ENCODE peak calls at places on chromosome 16, in five cellular contexts. U is heart right ventricle, E is right atrium auricular region, R is uterus, D is HCT116. B is an unnamed sample.
A peak's percentile ranks its signal among the peaks of the same experiment; 100 is the strongest.

GRCh38 chr16:4309833-4310266 is 6.0 kb upstream of the GLIS2 start:
- DNase-seq in U (peak; percentile 56), E (no peak), R (no peak), D (peak; percentile 61), B (no peak)

GRCh38 chr16:52068447-52069074 is 478.4 kb downstream of the TOX3 start:
- DNase-seq in U (no peak), E (no peak), R (no peak), D (no peak), B (no peak)

GRCh38 chr16:50555269-50555875 is 7.2 kb downstream of the NKD1 start:
- DNase-seq in U (no peak), E (no peak), R (no peak), D (no peak), B (no peak)

GRCh38 chr16:25006504-25007055 is 8.6 kb downstream of the ARHGAP17 start:
- DNase-seq in U (no peak), E (no peak), R (no peak), D (no peak), B (no peak)

GRCh38 chr16:76946879-76947278 is 244.1 kb upstream of the MON1B start:
- DNase-seq in U (no peak), E (no peak), R (no peak), D (peak; percentile 2), B (no peak)

GRCh38 chr16:10150906-10151305 is 31.3 kb downstream of the GRIN2A start:
- DNase-seq in U (no peak), E (no peak), R (no peak), D (no peak), B (no peak)

GRCh38 chr16:63883091-63883490 is 1238.8 kb downstream of the CDH11 start:
- DNase-seq in U (no peak), E (no peak), R (no peak), D (no peak), B (no peak)

GRCh38 chr16:9042943-9043680 is 48.3 kb upstream of the HAPSTR1 start:
- DNase-seq in U (no peak), E (no peak), R (no peak), D (no peak), B (peak; percentile 30)

GRCh38 chr16:85162478-85163277 is 50.4 kb upstream of the CIBAR2 start:
- DNase-seq in U (peak; percentile 65), E (peak; percentile 84), R (peak; percentile 84), D (no peak), B (no peak)

GRCh38 chr16:12256880-12257279 is 280.3 kb downstream of the SNX29 start:
- DNase-seq in U (no peak), E (no peak), R (no peak), D (no peak), B (no peak)

GRCh38 chr16:89046491-89046890 is 47.2 kb upstream of the ACSF3 start:
- DNase-seq in U (no peak), E (no peak), R (no peak), D (no peak), B (no peak)

GRCh38 chr16:31113420-31114124 is 3.9 kb upstream of the KAT8 start:
- DNase-seq in U (no peak), E (no peak), R (no peak), D (no peak), B (no peak)

GRCh38 chr16:73253922-73254480 is 206.1 kb upstream of the ZFHX3 start:
- DNase-seq in U (no peak), E (no peak), R (no peak), D (no peak), B (no peak)

GRCh38 chr16:87598431-87598830 is 3.9 kb upstream of the JPH3 start:
- DNase-seq in U (no peak), E (no peak), R (no peak), D (no peak), B (no peak)

GRCh38 chr16:80627108-80627507 is 86.3 kb downstream of the DYNLRB2 start:
- DNase-seq in U (no peak), E (no peak), R (no peak), D (no peak), B (no peak)

GRCh38 chr16:71424626-71425025 is 17.2 kb downstream of the TLE7 start:
- DNase-seq in U (no peak), E (no peak), R (no peak), D (no peak), B (no peak)

GRCh38 chr16:17476414-17477259 is 5.9 kb upstream of the XYLT1 start:
- DNase-seq in U (no peak), E (no peak), R (peak; percentile 26), D (peak; percentile 47), B (no peak)

GRCh38 chr16:50991436-50991835 is 159.6 kb downstream of the SALL1 start:
- DNase-seq in U (no peak), E (no peak), R (no peak), D (no peak), B (no peak)

GRCh38 chr16:51237861-51238378 is 86.8 kb upstream of the SALL1 start:
- DNase-seq in U (no peak), E (no peak), R (no peak), D (no peak), B (no peak)

GRCh38 chr16:84864266-84864955 is 44.6 kb downstream of the CRISPLD2 start:
- DNase-seq in U (no peak), E (no peak), R (no peak), D (no peak), B (no peak)

GRCh38 chr16:25177831-25178688 is 38.7 kb upstream of the AQP8 start:
- DNase-seq in U (no peak), E (no peak), R (peak; percentile 27), D (no peak), B (no peak)

GRCh38 chr16:82776466-82777146 is 149.8 kb downstream of the CDH13 start:
- DNase-seq in U (no peak), E (no peak), R (no peak), D (no peak), B (no peak)

GRCh38 chr16:59339871-59340270 is 605.8 kb upstream of the GOT2 start:
- DNase-seq in U (no peak), E (no peak), R (no peak), D (no peak), B (no peak)

GRCh38 chr16:81939164-81940067 is 71.9 kb downstream of the SDR42E1 start:
- DNase-seq in U (no peak), E (no peak), R (no peak), D (no peak), B (no peak)

GRCh38 chr16:60110531-60110930 is 1376.4 kb upstream of the GOT2 start:
- DNase-seq in U (no peak), E (no peak), R (no peak), D (no peak), B (no peak)

GRCh38 chr16:89026121-89026612 is 49.2 kb upstream of the CBFA2T3 start:
- DNase-seq in U (no peak), E (no peak), R (no peak), D (peak; percentile 64), B (no peak)

GRCh38 chr16:35195864-35196216 is 1736.4 kb downstream of the TP53TG3F start:
- DNase-seq in U (no peak), E (no peak), R (no peak), D (no peak), B (no peak)

GRCh38 chr16:87575027-87575804 is 27.1 kb upstream of the JPH3 start:
- DNase-seq in U (no peak), E (no peak), R (no peak), D (no peak), B (no peak)

GRCh38 chr16:19210968-19211367 is 42.9 kb downstream of the SYT17 start:
- DNase-seq in U (no peak), E (no peak), R (no peak), D (no peak), B (no peak)

GRCh38 chr16:51402785-51403184 is 251.7 kb upstream of the SALL1 start:
- DNase-seq in U (no peak), E (no peak), R (no peak), D (no peak), B (no peak)

GRCh38 chr16:48620445-48620844 is 10.5 kb upstream of the N4BP1 start:
- DNase-seq in U (no peak), E (peak; percentile 30), R (no peak), D (no peak), B (no peak)

GRCh38 chr16:58021661-58022551 is 3.6 kb upstream of the MMP15 start:
- DNase-seq in U (no peak), E (no peak), R (no peak), D (no peak), B (no peak)

GRCh38 chr16:64951681-64952080 is 170.2 kb downstream of the CDH11 start:
- DNase-seq in U (no peak), E (no peak), R (no peak), D (no peak), B (no peak)

GRCh38 chr16:5015351-5015750 is 18.4 kb downstream of the NAGPA start:
- DNase-seq in U (no peak), E (no peak), R (no peak), D (no peak), B (no peak)

GRCh38 chr16:88856122-88856827 is 472 bp downstream of the GALNS start:
- DNase-seq in U (peak; percentile 42), E (no peak), R (peak; percentile 39), D (no peak), B (no peak)

GRCh38 chr16:20265019-20265418 is 62.3 kb downstream of the GP2 start:
- DNase-seq in U (no peak), E (no peak), R (no peak), D (no peak), B (no peak)

GRCh38 chr16:66481943-66482390 is 54.9 kb downstream of the BEAN1 start:
- DNase-seq in U (no peak), E (no peak), R (no peak), D (no peak), B (no peak)

GRCh38 chr16:28131210-28131609 is 67.7 kb upstream of the GSG1L start:
- DNase-seq in U (no peak), E (no peak), R (no peak), D (no peak), B (no peak)
- H3K27ac ChIP-seq in U (no peak overlapping the region), E (peak overlapping the region; percentile 21), R (peak overlapping the region; percentile 35), D (no peak overlapping the region), B (no peak overlapping the region)

GRCh38 chr16:67663151-67663876 is 2.6 kb downstream of the PARD6A start:
- DNase-seq in U (peak; percentile 18), E (no peak), R (no peak), D (peak; percentile 15), B (no peak)
- TF ChIP-seq CTCF in U (no peak), E (no peak), R (no peak), D (peak; percentile 52), B (no peak)

GRCh38 chr16:56999409-57000270 is 10.3 kb downstream of the NLRC5 start:
- DNase-seq in U (no peak), E (no peak), R (no peak), D (no peak), B (no peak)
- H3K27ac ChIP-seq in U (peak overlapping the region; percentile 84), E (peak overlapping the region; percentile 85), R (peak overlapping the region; percentile 51), D (no peak overlapping the region), B (no peak overlapping the region)

DNA sequence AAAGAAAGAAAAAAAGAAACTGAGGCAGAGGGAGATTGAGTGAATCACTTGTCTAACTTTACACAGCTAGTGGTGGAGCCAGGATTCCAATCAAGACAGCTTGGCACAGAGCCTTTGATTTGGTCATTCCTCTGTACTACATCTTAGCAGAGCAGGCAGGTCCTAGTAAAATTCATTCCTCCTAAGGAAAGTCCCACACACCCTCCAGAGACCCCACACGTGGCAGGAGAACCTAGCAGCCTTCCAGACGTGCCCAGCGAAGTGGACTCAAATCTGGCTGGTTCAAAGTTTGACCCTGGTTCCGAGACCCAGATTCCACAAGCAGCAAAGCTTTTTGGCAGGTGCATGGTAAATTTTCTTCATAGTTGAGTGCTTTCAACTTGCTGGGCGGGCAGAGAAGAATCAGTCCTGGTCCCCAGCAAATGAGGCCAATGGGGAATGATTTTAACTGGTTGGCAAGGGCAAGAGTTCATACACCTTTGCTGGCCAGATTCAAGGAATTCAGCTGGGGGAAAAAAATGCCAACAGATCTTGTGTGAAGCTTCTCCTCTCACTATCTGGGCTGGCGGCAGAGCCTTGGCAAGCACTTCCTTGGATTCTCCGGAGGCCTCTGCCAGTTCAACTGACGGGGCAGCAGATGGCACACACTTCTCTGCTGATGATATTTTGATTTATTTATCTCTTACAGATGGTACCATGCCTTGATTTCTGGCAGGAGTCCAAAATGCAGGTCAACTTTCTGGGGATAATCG is 82.4 kb downstream of the GSG1L start:
- DNase-seq in U (no peak), E (no peak), R (no peak), D (no peak), B (no peak)
- TF ChIP-seq CTCF in U (no peak), E (no peak), R (no peak), D (no peak), B (no peak)